ENCODE peak calls at places on chromosomes 5 and 9, in seven cellular contexts. One of them, this sample, is unnamed. For H3K4me1, the result is how much of the 10 kb centered on the place peaks cover.

GRCh38 chr5:91307023-91307422 is 76.1 kb downstream of the ARRDC3 start:
- DNase-seq in suprapubic skin: peak
- DNase-seq in GM23338: no peak
- DNase-seq in heart left ventricle: no peak
- DNase-seq in right atrium auricular region: peak
- DNase-seq in SJSA1: no peak
- DNase-seq in left lung: no peak
- DNase-seq in this sample: no peak

GRCh38 chr5:179120421-179120861 is 60.3 kb downstream of the ZNF354C start:
- DNase-seq in suprapubic skin: peak
- DNase-seq in GM23338: no peak
- DNase-seq in heart left ventricle: no peak
- DNase-seq in right atrium auricular region: peak
- DNase-seq in SJSA1: no peak
- DNase-seq in left lung: peak
- DNase-seq in this sample: peak

GRCh38 chr9:91266457-91266856 is 95.3 kb downstream of the AUH start:
- DNase-seq in suprapubic skin: no peak
- DNase-seq in GM23338: no peak
- DNase-seq in heart left ventricle: no peak
- DNase-seq in right atrium auricular region: no peak
- DNase-seq in SJSA1: no peak
- DNase-seq in left lung: no peak
- DNase-seq in this sample: no peak

GRCh38 chr5:77305222-77305846 is 94.9 kb downstream of the PDE8B start:
- DNase-seq in suprapubic skin: no peak
- DNase-seq in GM23338: no peak
- DNase-seq in heart left ventricle: no peak
- DNase-seq in right atrium auricular region: no peak
- DNase-seq in SJSA1: no peak
- DNase-seq in left lung: no peak
- DNase-seq in this sample: no peak

GRCh38 chr5:14505310-14506140 is 76.1 kb upstream of the OTULINL start:
- DNase-seq in suprapubic skin: no peak
- DNase-seq in GM23338: peak
- DNase-seq in heart left ventricle: no peak
- DNase-seq in right atrium auricular region: no peak
- DNase-seq in SJSA1: no peak
- DNase-seq in left lung: no peak
- DNase-seq in this sample: no peak

GRCh38 chr9:36897476-36897875 is 136.6 kb downstream of the PAX5 start:
- DNase-seq in suprapubic skin: no peak
- DNase-seq in GM23338: no peak
- DNase-seq in heart left ventricle: no peak
- DNase-seq in right atrium auricular region: no peak
- DNase-seq in SJSA1: no peak
- DNase-seq in left lung: no peak
- DNase-seq in this sample: no peak

GRCh38 chr5:10453564-10453963 is 11.9 kb downstream of the ROPN1L start:
- DNase-seq in suprapubic skin: no peak
- DNase-seq in GM23338: no peak
- DNase-seq in heart left ventricle: no peak
- DNase-seq in right atrium auricular region: no peak
- DNase-seq in SJSA1: no peak
- DNase-seq in left lung: no peak
- DNase-seq in this sample: no peak

GRCh38 chr5:84696651-84697050 is 312.0 kb upstream of the EDIL3 start:
- DNase-seq in suprapubic skin: no peak
- DNase-seq in GM23338: no peak
- DNase-seq in heart left ventricle: no peak
- DNase-seq in right atrium auricular region: no peak
- DNase-seq in SJSA1: no peak
- DNase-seq in left lung: no peak
- DNase-seq in this sample: no peak

GRCh38 chr9:99222416-99223280 is 566 bp downstream of the SEC61B start:
- DNase-seq in suprapubic skin: no peak
- DNase-seq in GM23338: peak
- DNase-seq in heart left ventricle: peak
- DNase-seq in right atrium auricular region: no peak
- DNase-seq in SJSA1: no peak
- DNase-seq in left lung: no peak
- DNase-seq in this sample: no peak

GRCh38 chr5:179229331-179229761 is 115.9 kb downstream of the ADAMTS2 start:
- DNase-seq in suprapubic skin: peak
- DNase-seq in GM23338: no peak
- DNase-seq in heart left ventricle: no peak
- DNase-seq in right atrium auricular region: no peak
- DNase-seq in SJSA1: peak
- DNase-seq in left lung: no peak
- DNase-seq in this sample: no peak

GRCh38 chr5:96322217-96322616 is 110.8 kb downstream of the PCSK1 start:
- DNase-seq in suprapubic skin: no peak
- DNase-seq in GM23338: no peak
- DNase-seq in heart left ventricle: no peak
- DNase-seq in right atrium auricular region: no peak
- DNase-seq in SJSA1: no peak
- DNase-seq in left lung: no peak
- DNase-seq in this sample: no peak

GRCh38 chr5:79111960-79112702 is 522 bp downstream of the BHMT start:
- DNase-seq in suprapubic skin: no peak
- DNase-seq in GM23338: peak
- DNase-seq in heart left ventricle: no peak
- DNase-seq in right atrium auricular region: no peak
- DNase-seq in SJSA1: no peak
- DNase-seq in left lung: no peak
- DNase-seq in this sample: no peak

GRCh38 chr9:88605500-88606172 is 70.7 kb downstream of the NXNL2 start:
- DNase-seq in suprapubic skin: no peak
- DNase-seq in GM23338: no peak
- DNase-seq in heart left ventricle: no peak
- DNase-seq in right atrium auricular region: no peak
- DNase-seq in SJSA1: no peak
- DNase-seq in left lung: no peak
- DNase-seq in this sample: no peak

GRCh38 chr9:120628207-120628924 is 48.4 kb upstream of the CDK5RAP2 start:
- DNase-seq in suprapubic skin: no peak
- DNase-seq in GM23338: no peak
- DNase-seq in heart left ventricle: no peak
- DNase-seq in right atrium auricular region: no peak
- DNase-seq in SJSA1: no peak
- DNase-seq in left lung: no peak
- DNase-seq in this sample: no peak

GRCh38 chr5:106601605-106602004 is 1069.1 kb downstream of the EFNA5 start:
- DNase-seq in suprapubic skin: no peak
- DNase-seq in GM23338: peak
- DNase-seq in heart left ventricle: no peak
- DNase-seq in right atrium auricular region: no peak
- DNase-seq in SJSA1: no peak
- DNase-seq in left lung: no peak
- DNase-seq in this sample: no peak

GRCh38 chr9:125493861-125494554 is 213.0 kb downstream of the MAPKAP1 start:
- DNase-seq in suprapubic skin: no peak
- DNase-seq in GM23338: no peak
- DNase-seq in heart left ventricle: no peak
- DNase-seq in right atrium auricular region: no peak
- DNase-seq in SJSA1: no peak
- DNase-seq in left lung: no peak
- DNase-seq in this sample: no peak

GRCh38 chr9:90271707-90272106 is 370.9 kb downstream of the DIRAS2 start:
- DNase-seq in suprapubic skin: no peak
- DNase-seq in GM23338: no peak
- DNase-seq in heart left ventricle: no peak
- DNase-seq in right atrium auricular region: no peak
- DNase-seq in SJSA1: no peak
- DNase-seq in left lung: no peak
- DNase-seq in this sample: no peak

DNA sequence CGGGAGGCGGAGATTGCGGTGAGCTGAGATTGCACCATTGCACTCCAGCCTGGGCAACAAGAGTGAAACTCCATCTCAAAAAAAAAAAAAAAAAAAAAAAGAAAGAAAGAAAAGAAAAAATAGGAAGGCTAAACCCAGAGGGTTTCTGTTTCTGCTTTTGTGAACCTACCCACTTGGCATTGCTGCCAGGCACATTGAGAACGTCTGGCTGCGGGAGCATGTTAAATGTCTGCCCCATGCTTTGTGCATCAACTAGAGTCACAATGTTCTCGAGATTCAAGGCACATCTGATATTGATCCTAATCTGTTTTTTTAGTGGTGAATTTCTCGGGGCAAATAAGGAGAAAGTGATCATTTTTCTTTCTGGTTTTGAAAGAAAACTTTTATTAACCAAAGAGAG is 2.8 kb downstream of the SLC25A25 start:
- DNase-seq in suprapubic skin: no peak
- DNase-seq in GM23338: no peak
- DNase-seq in heart left ventricle: no peak
- DNase-seq in right atrium auricular region: no peak
- DNase-seq in SJSA1: no peak
- DNase-seq in left lung: no peak
- DNase-seq in this sample: no peak
- H3K4me1 ChIP-seq in suprapubic skin: half or more
- H3K4me1 ChIP-seq in GM23338: under half
- H3K4me1 ChIP-seq in heart left ventricle: half or more
- H3K4me1 ChIP-seq in right atrium auricular region: half or more
- H3K4me1 ChIP-seq in SJSA1: under half
- H3K4me1 ChIP-seq in left lung: under half
- H3K4me1 ChIP-seq in this sample: half or more

GRCh38 chr5:132003170-132003744 is 8.2 kb downstream of the ACSL6 start:
- DNase-seq in suprapubic skin: no peak
- DNase-seq in GM23338: peak
- DNase-seq in heart left ventricle: no peak
- DNase-seq in right atrium auricular region: no peak
- DNase-seq in SJSA1: no peak
- DNase-seq in left lung: no peak
- DNase-seq in this sample: no peak

GRCh38 chr5:132000677-132001453 is 10.6 kb downstream of the ACSL6 start:
- DNase-seq in suprapubic skin: peak
- DNase-seq in GM23338: no peak
- DNase-seq in heart left ventricle: peak
- DNase-seq in right atrium auricular region: no peak
- DNase-seq in SJSA1: no peak
- DNase-seq in left lung: no peak
- DNase-seq in this sample: no peak

GRCh38 chr5:132003982-132004381 is 7.5 kb downstream of the ACSL6 start:
- DNase-seq in suprapubic skin: no peak
- DNase-seq in GM23338: no peak
- DNase-seq in heart left ventricle: no peak
- DNase-seq in right atrium auricular region: no peak
- DNase-seq in SJSA1: no peak
- DNase-seq in left lung: no peak
- DNase-seq in this sample: no peak

GRCh38 chr5:132001647-132002561 is 9.6 kb downstream of the ACSL6 start:
- DNase-seq in suprapubic skin: no peak
- DNase-seq in GM23338: peak
- DNase-seq in heart left ventricle: no peak
- DNase-seq in right atrium auricular region: no peak
- DNase-seq in SJSA1: no peak
- DNase-seq in left lung: no peak
- DNase-seq in this sample: no peak

DNA sequence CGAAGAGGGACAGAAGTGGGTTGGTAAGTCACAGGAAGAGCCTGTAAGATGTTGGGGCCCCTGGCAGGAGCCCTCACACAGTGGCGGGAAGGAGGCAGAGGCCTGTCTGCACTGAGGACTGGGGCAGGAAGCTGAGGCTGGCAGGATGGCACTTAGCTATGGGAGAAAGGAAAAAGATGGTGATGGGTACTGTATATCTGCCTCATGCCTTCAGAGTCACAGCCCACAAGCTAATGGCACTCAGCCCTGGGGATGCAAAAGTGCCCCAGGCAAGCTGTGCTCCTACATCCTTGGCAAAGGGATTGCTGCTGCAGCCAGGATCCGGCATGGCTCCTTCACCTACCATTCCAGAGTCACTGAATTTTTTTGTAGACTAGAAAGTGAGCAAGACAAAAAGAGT is 8.8 kb downstream of the ACSL6 start:
- DNase-seq in suprapubic skin: no peak
- DNase-seq in GM23338: no peak
- DNase-seq in heart left ventricle: no peak
- DNase-seq in right atrium auricular region: no peak
- DNase-seq in SJSA1: no peak
- DNase-seq in left lung: no peak
- DNase-seq in this sample: no peak
- H3K4me1 ChIP-seq in suprapubic skin: under half
- H3K4me1 ChIP-seq in GM23338: under half
- H3K4me1 ChIP-seq in heart left ventricle: under half
- H3K4me1 ChIP-seq in right atrium auricular region: under half
- H3K4me1 ChIP-seq in SJSA1: under half
- H3K4me1 ChIP-seq in left lung: under half
- H3K4me1 ChIP-seq in this sample: under half

DNA sequence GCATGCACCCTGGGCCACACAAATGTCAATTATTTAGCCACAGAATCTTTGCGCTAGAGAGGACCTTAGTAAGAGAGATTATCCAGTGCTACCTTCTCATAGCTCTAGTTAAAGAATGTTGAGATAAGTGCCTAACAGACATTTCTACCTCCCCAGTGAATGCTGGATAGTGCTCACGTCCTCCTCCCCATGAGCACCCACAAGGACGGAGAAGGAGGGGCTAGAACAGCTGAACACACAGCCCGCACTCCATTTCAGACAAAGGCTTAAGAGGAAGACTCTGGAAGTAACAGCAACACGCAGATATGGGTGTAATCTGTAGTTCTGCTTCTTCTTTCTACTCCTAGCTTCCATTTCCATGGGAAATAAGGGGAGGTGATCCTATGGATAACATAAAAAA is 120.5 kb downstream of the FEM1C start:
- DNase-seq in suprapubic skin: no peak
- DNase-seq in GM23338: no peak
- DNase-seq in heart left ventricle: no peak
- DNase-seq in right atrium auricular region: no peak
- DNase-seq in SJSA1: no peak
- DNase-seq in left lung: no peak
- DNase-seq in this sample: no peak
- H3K4me1 ChIP-seq in suprapubic skin: under half
- H3K4me1 ChIP-seq in GM23338: under half
- H3K4me1 ChIP-seq in heart left ventricle: half or more
- H3K4me1 ChIP-seq in right atrium auricular region: half or more
- H3K4me1 ChIP-seq in SJSA1: half or more
- H3K4me1 ChIP-seq in left lung: under half
- H3K4me1 ChIP-seq in this sample: under half

GRCh38 chr9:100589582-100589981 is 11.7 kb downstream of the CAVIN4 start:
- DNase-seq in suprapubic skin: no peak
- DNase-seq in GM23338: no peak
- DNase-seq in heart left ventricle: no peak
- DNase-seq in right atrium auricular region: no peak
- DNase-seq in SJSA1: no peak
- DNase-seq in left lung: no peak
- DNase-seq in this sample: no peak

GRCh38 chr9:100591639-100592412 is 13.9 kb downstream of the CAVIN4 start:
- DNase-seq in suprapubic skin: no peak
- DNase-seq in GM23338: no peak
- DNase-seq in heart left ventricle: no peak
- DNase-seq in right atrium auricular region: no peak
- DNase-seq in SJSA1: no peak
- DNase-seq in left lung: no peak
- DNase-seq in this sample: no peak

GRCh38 chr9:100587375-100587774 is 9.5 kb downstream of the CAVIN4 start:
- DNase-seq in suprapubic skin: no peak
- DNase-seq in GM23338: no peak
- DNase-seq in heart left ventricle: no peak
- DNase-seq in right atrium auricular region: no peak
- DNase-seq in SJSA1: no peak
- DNase-seq in left lung: no peak
- DNase-seq in this sample: no peak

GRCh38 chr9:100590481-100590880 is 12.6 kb downstream of the CAVIN4 start:
- DNase-seq in suprapubic skin: no peak
- DNase-seq in GM23338: no peak
- DNase-seq in heart left ventricle: no peak
- DNase-seq in right atrium auricular region: no peak
- DNase-seq in SJSA1: no peak
- DNase-seq in left lung: no peak
- DNase-seq in this sample: no peak

GRCh38 chr9:100591139-100591538 is 13.3 kb downstream of the CAVIN4 start:
- DNase-seq in suprapubic skin: no peak
- DNase-seq in GM23338: no peak
- DNase-seq in heart left ventricle: no peak
- DNase-seq in right atrium auricular region: no peak
- DNase-seq in SJSA1: no peak
- DNase-seq in left lung: no peak
- DNase-seq in this sample: no peak
- H3K4me1 ChIP-seq in suprapubic skin: under half
- H3K4me1 ChIP-seq in GM23338: under half
- H3K4me1 ChIP-seq in heart left ventricle: under half
- H3K4me1 ChIP-seq in right atrium auricular region: under half
- H3K4me1 ChIP-seq in SJSA1: under half
- H3K4me1 ChIP-seq in left lung: under half
- H3K4me1 ChIP-seq in this sample: under half

This sample was measured in CD8-positive, alpha-beta T cell.